ENCODE peak calls at places on chromosomes 6 and 20, in five cellular contexts. R, P, X, Y and I are unnamed samples.

GRCh38 chr6:150079604-150080003 is 10.7 kb upstream of the ULBP3 start:
- DNase-seq in P (no peak), R (no peak), X (no peak), Y (no peak), I (no peak)

GRCh38 chr6:150201791-150202329 is 59.0 kb downstream of the PPP1R14C start:
- DNase-seq in X (no peak), Y (no peak), P (peak; percentile 60), R (no peak), I (peak; percentile 71)

GRCh38 chr20:380763-381580 is 412 bp downstream of the TRIB3 start:
- DNase-seq in R (peak; percentile 61), X (peak; percentile 31), P (peak; percentile 85), Y (peak; percentile 49), I (peak; percentile 72)

GRCh38 chr20:54061106-54061881 is 9.1 kb downstream of the BCAS1 start:
- DNase-seq in X (no peak), R (no peak), P (no peak), Y (no peak), I (no peak)

GRCh38 chr6:99119109-99120031 is 171.6 kb upstream of the FBXL4 start:
- DNase-seq in P (no peak), X (peak; percentile 28), R (peak; percentile 23), Y (no peak), I (peak; percentile 39)

GRCh38 chr20:21352703-21353102 is 44.6 kb downstream of the NKX2-4 start:
- DNase-seq in Y (no peak), R (no peak), P (no peak), X (no peak), I (no peak)

GRCh38 chr6:11675610-11676009 is 103.0 kb downstream of the ADTRP start:
- DNase-seq in R (no peak), X (no peak), Y (no peak), P (no peak), I (no peak)

GRCh38 chr20:64151634-64152530 is 12.4 kb upstream of the MYT1 start:
- DNase-seq in X (no peak), Y (no peak), R (no peak), P (no peak), I (no peak)

GRCh38 chr20:37308098-37309050 is 18.9 kb downstream of the MANBAL start:
- DNase-seq in Y (no peak), P (peak; percentile 59), X (no peak), R (no peak), I (no peak)

GRCh38 chr6:32298632-32299336 is 72.9 kb downstream of the TSBP1 start:
- DNase-seq in Y (no peak), P (no peak), X (no peak), R (no peak), I (no peak)

GRCh38 chr6:140079328-140079727 is 704.9 kb upstream of the CITED2 start:
- DNase-seq in X (peak; percentile 68), R (no peak), P (no peak), Y (no peak), I (no peak)

GRCh38 chr6:165556116-165556843 is 106.8 kb downstream of the PDE10A start:
- DNase-seq in P (no peak), R (no peak), Y (peak; percentile 32), X (no peak), I (no peak)

GRCh38 chr6:131281471-131282270 is 146.4 kb downstream of the AKAP7 start:
- DNase-seq in X (peak; percentile 34), Y (peak; percentile 22), R (no peak), P (no peak), I (peak; percentile 18)

GRCh38 chr20:25238319-25239037 is 9.4 kb upstream of the PYGB start:
- DNase-seq in Y (no peak), R (no peak), P (no peak), X (no peak), I (no peak)

GRCh38 chr6:40555092-40555491 is 32.1 kb downstream of the LRFN2 start:
- DNase-seq in P (no peak), X (no peak), R (no peak), Y (peak; percentile 67), I (no peak)

GRCh38 chr20:3405696-3406358 is 1.6 kb downstream of the DNAAF9 start:
- DNase-seq in X (no peak), P (no peak), R (no peak), Y (no peak), I (no peak)

GRCh38 chr20:58150772-58151171 is 77.7 kb downstream of the ANKRD60 start:
- DNase-seq in X (peak; percentile 59), P (peak; percentile 47), Y (no peak), R (peak; percentile 67), I (peak; percentile 71)

GRCh38 chr6:85404497-85405174 is 45.2 kb upstream of the NT5E start:
- DNase-seq in P (no peak), Y (peak; percentile 20), R (no peak), X (peak; percentile 27), I (no peak)

GRCh38 chr6:166515072-166515810 is 71.2 kb downstream of the RAMACL start:
- DNase-seq in P (peak; percentile 57), Y (no peak), X (no peak), R (peak; percentile 75), I (no peak)

GRCh38 chr20:4067600-4068261 is 52.4 kb upstream of the RNF24 start:
- DNase-seq in X (no peak), R (no peak), P (no peak), Y (no peak), I (no peak)

GRCh38 chr6:108168501-108168979 is 2.7 kb downstream of the NR2E1 start:
- DNase-seq in R (peak; percentile 61), Y (peak; percentile 45), X (peak; percentile 53), P (peak; percentile 73), I (peak; percentile 70)

GRCh38 chr6:147022041-147022440 is 182.2 kb upstream of the STXBP5 start:
- DNase-seq in R (no peak), Y (no peak), X (no peak), P (no peak), I (no peak)

GRCh38 chr20:39775110-39775509 is 813.0 kb downstream of the DHX35 start:
- DNase-seq in R (no peak), P (no peak), Y (peak; percentile 30), X (peak; percentile 63), I (no peak)

GRCh38 chr6:129882510-129883023 is 21.5 kb upstream of the TMEM244 start:
- DNase-seq in R (no peak), Y (no peak), P (no peak), X (no peak), I (no peak)

GRCh38 chr6:158086706-158087518 is 81.2 kb downstream of the SERAC1 start:
- DNase-seq in R (no peak), X (peak; percentile 58), Y (peak; percentile 87), P (no peak), I (no peak)

GRCh38 chr6:689223-689622 is 3.7 kb downstream of the EXOC2 start:
- DNase-seq in R (no peak), P (no peak), Y (no peak), X (no peak), I (no peak)

GRCh38 chr20:24870876-24871275 is 78.2 kb upstream of the CST7 start:
- DNase-seq in R (peak; percentile 37), Y (peak; percentile 36), P (peak; percentile 51), X (no peak), I (peak; percentile 65)

GRCh38 chr6:143755301-143755744 is 77.6 kb downstream of the PHACTR2 start:
- DNase-seq in Y (no peak), P (no peak), X (no peak), R (no peak), I (no peak)

GRCh38 chr20:35907017-35907685 is 47.2 kb downstream of the SCAND1 start:
- DNase-seq in R (peak; percentile 26), X (peak; percentile 41), Y (no peak), P (no peak), I (no peak)

GRCh38 chr6:134619789-134620188 is 301.9 kb upstream of the SGK1 start:
- DNase-seq in Y (peak; percentile 6), X (no peak), P (no peak), R (no peak), I (no peak)

GRCh38 chr20:5870462-5871021 is 79.8 kb downstream of the TRMT6 start:
- DNase-seq in P (no peak), X (peak; percentile 16), Y (no peak), R (no peak), I (no peak)

GRCh38 chr6:21998539-21998938 is 298.3 kb downstream of the PRL start:
- DNase-seq in P (no peak), R (no peak), X (no peak), Y (no peak), I (no peak)

DNA sequence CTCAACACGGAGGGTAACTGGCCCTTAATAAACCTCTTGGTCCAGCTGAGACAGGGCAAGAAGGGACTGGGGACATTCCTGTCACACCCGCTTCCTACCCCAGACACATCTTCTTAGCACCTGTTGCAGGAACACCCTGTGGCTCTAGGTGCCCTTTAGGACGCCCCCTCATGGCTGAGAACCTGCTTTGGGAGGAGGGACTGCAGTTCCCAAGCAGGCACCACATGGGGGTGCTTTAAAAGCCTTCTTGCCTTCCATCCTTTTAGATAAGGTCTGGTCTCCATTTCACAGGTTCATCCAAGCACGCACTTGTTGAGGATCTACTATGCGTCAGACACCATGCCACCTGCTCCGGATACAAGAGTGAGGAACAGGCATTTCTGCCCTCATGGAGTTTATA is 26.6 kb downstream of the NSFL1C start:
- DNase-seq in X (no peak), Y (no peak), P (no peak), R (no peak), I (no peak)
- TF ChIP-seq CTCF in X (no peak), Y (no peak), P (no peak), R (no peak), I (no peak)

DNA sequence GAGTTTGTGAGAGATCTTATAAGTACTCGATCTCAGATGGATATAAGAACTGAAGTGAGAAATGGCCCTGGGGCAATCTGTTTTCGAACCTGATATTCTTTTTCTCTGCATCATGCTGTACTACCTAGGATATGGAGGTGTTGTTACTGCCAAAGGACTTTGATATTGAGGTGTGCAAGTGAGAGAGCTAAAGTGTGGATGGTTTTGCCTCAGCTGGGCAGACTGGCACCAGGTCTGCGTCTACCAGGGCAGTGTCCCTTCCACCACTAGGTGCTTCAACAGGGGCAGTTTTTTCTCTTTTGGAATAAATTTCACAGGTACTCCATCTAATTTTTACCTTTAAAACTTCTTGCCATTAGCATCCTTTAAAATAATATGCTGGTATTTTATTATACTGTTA is 35.0 kb downstream of the ADGRG6 start:
- DNase-seq in Y (no peak), X (no peak), P (no peak), R (no peak), I (no peak)
- TF ChIP-seq CTCF in Y (no peak), X (no peak), P (no peak), R (no peak), I (no peak)

DNA sequence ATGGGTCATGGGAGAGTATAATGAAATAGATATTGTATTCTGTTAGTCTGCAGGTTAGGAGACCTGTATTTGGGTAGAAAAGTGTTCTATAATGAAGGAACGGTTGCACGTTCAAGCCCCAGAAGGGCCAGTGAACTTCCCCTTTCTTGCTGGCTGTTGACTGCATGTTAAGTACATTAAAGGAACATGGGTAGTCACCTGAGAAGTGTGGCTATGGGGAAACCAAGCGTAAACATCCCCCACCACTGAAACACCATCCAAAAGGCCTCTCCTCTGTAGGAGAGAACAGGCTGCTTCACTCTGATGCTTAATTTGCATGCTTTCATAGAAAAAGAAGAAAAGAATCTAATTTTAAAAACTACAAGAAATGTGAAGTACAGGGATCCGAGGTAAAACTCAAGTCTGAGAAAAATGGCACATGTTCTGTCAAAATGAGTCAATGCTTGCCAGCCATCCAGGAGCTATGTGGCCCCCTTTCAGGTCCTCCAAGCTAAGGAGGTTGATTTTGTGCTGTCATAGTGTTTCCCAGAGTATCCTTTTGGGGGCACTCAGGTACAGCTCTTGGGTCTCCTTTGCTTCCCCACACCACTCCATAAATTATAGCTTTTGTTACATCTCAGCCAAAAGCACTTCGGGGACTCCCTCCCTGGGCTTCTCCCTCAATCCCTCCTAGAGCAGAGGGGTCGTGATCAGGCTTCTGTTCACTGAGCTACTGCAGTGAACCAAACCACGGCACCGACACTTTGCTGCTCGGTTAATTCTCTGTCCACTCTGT is 283.7 kb upstream of the AGPAT4 start:
- DNase-seq in R (peak; percentile 15), Y (no peak), X (no peak), P (no peak), I (peak; percentile 20)
- TF ChIP-seq CTCF in R (peak; percentile 47), Y (no peak), X (no peak), P (no peak), I (no peak)

GRCh38 chr6:74991573-74992332 is 214.1 kb downstream of the COL12A1 start:
- DNase-seq in P (no peak), X (no peak), R (no peak), Y (no peak), I (no peak)
- TF ChIP-seq CTCF in P (no peak), X (no peak), R (no peak), Y (no peak), I (no peak)